ENCODE peak calls at places on chromosomes 3 and 15, in six cellular contexts. E is GM12878, C is A549, L is endothelial cell of umbilical vein, D is NB4, P is K562. A is an unnamed sample.

GRCh38 chr3:140428380-140428779 is 249.5 kb upstream of the TRIM42 start:
- DNase-seq in E (no peak), C (no peak), L (no peak), D (no peak), P (no peak), A (no peak)

GRCh38 chr15:36468746-36469145 is 110.7 kb upstream of the CDIN1 start:
- DNase-seq in E (no peak), C (no peak), L (no peak), D (no peak), P (no peak), A (no peak)

GRCh38 chr3:143827425-143827824 is 20.8 kb downstream of the SLC9A9 start:
- DNase-seq in E (no peak), C (no peak), L (no peak), D (no peak), P (no peak), A (no peak)

GRCh38 chr15:28104326-28104725 is 5.2 kb upstream of the OCA2 start:
- DNase-seq in E (no peak), C (no peak), L (no peak), D (no peak), P (no peak), A (no peak)

GRCh38 chr3:101065962-101066361 is 72.7 kb upstream of the ABI3BP start:
- DNase-seq in E (no peak), C (peak), L (peak), D (no peak), P (no peak), A (peak)

GRCh38 chr15:27833178-27833577 is 265.9 kb downstream of the OCA2 start:
- DNase-seq in E (no peak), C (no peak), L (no peak), D (no peak), P (no peak), A (no peak)

GRCh38 chr3:141402476-141403171 is 34.3 kb downstream of the ZBTB38 start:
- DNase-seq in E (no peak), C (peak), L (peak), D (peak), P (no peak), A (peak)

GRCh38 chr15:31261266-31262142 is 65.1 kb upstream of the KLF13 start:
- DNase-seq in E (no peak), C (no peak), L (no peak), D (no peak), P (no peak), A (no peak)

DNA sequence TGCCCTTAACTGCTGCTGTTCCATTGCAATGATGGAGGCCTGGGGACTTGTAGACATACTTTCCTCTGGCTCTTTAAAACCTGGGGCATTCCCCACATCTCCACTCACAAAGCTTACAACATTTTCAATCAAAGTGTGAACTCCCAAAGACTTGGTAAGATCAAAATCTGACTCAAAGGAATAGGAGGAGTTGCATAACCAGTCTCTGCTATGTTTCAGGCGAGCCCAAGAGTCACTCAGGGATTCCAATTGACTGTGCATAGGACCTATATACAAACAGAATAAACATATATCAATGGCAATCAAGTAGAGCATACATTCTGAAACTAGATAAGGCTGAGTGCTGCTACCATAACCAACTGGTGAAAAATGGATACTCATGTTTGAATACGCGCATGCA is 101.5 kb downstream of the FBXL22 start:
- DNase-seq in E (no peak), C (no peak), L (no peak), D (no peak), P (no peak), A (no peak)
- TF ChIP-seq MYC in E (no peak), C (no peak), L (no peak), D (no peak), P (no peak), A (no peak)

GRCh38 chr3:48476426-48477053 is 27.4 kb downstream of the SHISA5 start:
- DNase-seq in E (no peak), C (no peak), L (no peak), D (no peak), P (no peak), A (no peak)
- TF ChIP-seq MYC in E (no peak), C (no peak), L (no peak), D (no peak), P (no peak), A (no peak)

DNA sequence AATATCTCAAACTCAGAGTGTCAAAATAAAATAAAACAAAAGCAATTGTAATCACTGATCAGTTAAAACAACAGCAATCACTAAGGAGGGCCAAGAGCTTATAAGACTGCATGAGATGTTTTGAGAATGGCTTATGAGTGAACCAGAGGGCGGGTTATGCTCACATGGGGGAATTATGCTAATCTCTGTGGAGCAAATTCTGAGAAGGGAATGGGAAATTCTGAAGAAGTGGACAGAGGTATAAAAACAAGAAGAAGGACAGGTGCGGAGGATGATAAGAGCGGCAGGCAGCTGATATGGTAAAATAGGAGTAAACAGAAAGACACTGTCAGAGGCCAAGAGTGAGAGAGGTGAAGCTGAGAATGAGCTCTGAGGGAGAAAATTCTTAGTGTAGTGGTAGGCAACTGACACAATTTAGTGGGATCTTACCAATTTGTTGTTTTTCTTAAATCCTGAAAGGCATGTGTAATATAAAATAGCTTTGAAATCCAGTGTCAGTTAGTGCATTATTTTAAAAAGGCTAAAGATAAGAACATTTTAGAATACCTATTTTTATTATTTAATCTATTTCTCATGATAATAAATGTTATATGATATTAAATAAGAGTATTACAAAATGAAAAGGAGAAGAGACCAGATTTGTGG is 133.8 kb downstream of the SPATA16 start:
- DNase-seq in E (no peak), C (no peak), L (no peak), D (no peak), P (peak), A (no peak)
- TF ChIP-seq MYC in E (no peak), C (no peak), L (no peak), D (no peak), P (peak), A (no peak)

DNA sequence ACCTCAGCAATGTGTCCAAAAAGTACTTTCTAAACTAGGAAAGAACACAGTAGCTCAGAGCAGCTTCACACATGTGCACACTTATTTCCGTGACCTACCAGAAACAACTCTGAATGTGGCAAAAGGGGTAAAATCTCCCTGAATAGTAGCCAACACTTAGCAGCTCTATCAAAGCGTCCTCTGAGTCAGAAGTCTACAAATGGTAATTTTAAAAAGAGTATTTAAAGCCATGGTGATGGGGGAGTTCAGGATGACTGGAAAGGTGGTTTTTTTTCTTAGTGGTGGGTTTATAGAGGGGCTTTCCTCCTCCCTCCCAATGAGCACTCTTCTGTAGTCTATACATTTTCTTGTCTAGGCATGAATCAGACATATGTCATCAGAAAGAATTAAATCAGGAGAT is 223.8 kb upstream of the PRICKLE2 start:
- DNase-seq in E (peak), C (no peak), L (no peak), D (no peak), P (no peak), A (no peak)
- TF ChIP-seq MYC in E (no peak), C (no peak), L (no peak), D (no peak), P (no peak), A (no peak)

GRCh38 chr3:14280326-14280725 is 101.7 kb downstream of the LSM3 start:
- DNase-seq in E (no peak), C (no peak), L (no peak), D (no peak), P (no peak), A (no peak)

GRCh38 chr3:14278799-14279705 is 100.4 kb downstream of the LSM3 start:
- DNase-seq in E (no peak), C (no peak), L (no peak), D (peak), P (peak), A (no peak)

GRCh38 chr3:14279706-14280061 is 101.1 kb downstream of the LSM3 start:
- DNase-seq in E (no peak), C (no peak), L (no peak), D (no peak), P (no peak), A (no peak)

GRCh38 chr3:14277557-14277956 is 98.9 kb downstream of the LSM3 start:
- DNase-seq in E (no peak), C (no peak), L (no peak), D (peak), P (no peak), A (no peak)

GRCh38 chr3:14278265-14278798 is 99.7 kb downstream of the LSM3 start:
- DNase-seq in E (no peak), C (no peak), L (no peak), D (peak), P (no peak), A (no peak)
- TF ChIP-seq MYC in E (no peak), C (no peak), L (no peak), D (no peak), P (no peak), A (no peak)

DNA sequence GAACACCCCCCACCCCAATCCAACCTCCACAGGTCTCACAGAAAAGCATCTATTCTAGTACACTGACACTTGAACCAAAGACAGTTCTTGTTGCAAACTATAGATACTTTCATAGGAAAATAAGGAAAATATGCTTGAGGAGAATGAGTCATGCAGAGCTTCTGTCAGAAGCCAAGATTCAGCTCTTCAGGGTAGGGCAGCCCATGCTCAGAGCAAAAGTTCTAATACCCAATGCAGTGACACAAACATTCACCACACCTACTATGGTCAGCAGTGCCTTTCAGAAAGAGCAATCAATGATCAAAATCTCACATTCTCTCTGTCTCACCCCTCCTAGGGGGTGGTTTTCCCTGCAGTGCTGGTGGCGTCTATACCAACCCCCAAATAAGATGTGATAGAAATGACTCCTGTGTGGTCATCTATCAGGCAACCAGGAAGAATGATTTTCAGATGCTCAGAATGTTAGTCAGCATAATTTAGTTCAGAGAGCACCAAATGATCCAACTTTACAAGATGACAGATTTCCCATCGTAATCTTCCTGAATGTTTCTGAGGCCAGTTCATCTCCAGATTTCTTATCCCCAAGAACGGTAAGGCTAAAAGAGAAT is 385.3 kb downstream of the NTRK3 start:
- DNase-seq in E (no peak), C (no peak), L (no peak), D (no peak), P (no peak), A (no peak)
- TF ChIP-seq MYC in E (no peak), C (no peak), L (no peak), D (no peak), P (no peak), A (no peak)

DNA sequence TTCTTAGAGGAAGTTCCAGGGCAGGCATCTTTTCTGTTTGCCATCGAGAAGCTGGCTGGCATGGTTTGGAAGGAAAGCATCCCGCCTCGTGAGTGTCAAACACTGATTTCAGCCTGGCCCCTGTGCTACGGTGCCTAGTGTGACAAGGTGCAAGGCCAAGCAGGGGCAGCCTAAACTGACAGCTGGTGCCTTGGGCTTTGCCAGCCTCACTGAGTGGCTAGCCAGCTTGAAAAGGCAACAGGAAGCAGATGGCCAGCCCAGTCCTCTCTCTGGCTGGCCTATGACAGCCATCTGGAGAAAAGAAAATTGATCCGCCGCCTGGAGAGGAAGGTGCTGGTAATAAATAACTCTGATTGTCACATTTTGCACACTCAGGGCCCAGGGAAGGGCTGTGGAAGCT is 52.2 kb downstream of the C3orf85 start:
- DNase-seq in E (no peak), C (no peak), L (no peak), D (no peak), P (no peak), A (no peak)
- TF ChIP-seq MYC in E (no peak), C (no peak), L (no peak), D (no peak), P (no peak), A (no peak)

DNA sequence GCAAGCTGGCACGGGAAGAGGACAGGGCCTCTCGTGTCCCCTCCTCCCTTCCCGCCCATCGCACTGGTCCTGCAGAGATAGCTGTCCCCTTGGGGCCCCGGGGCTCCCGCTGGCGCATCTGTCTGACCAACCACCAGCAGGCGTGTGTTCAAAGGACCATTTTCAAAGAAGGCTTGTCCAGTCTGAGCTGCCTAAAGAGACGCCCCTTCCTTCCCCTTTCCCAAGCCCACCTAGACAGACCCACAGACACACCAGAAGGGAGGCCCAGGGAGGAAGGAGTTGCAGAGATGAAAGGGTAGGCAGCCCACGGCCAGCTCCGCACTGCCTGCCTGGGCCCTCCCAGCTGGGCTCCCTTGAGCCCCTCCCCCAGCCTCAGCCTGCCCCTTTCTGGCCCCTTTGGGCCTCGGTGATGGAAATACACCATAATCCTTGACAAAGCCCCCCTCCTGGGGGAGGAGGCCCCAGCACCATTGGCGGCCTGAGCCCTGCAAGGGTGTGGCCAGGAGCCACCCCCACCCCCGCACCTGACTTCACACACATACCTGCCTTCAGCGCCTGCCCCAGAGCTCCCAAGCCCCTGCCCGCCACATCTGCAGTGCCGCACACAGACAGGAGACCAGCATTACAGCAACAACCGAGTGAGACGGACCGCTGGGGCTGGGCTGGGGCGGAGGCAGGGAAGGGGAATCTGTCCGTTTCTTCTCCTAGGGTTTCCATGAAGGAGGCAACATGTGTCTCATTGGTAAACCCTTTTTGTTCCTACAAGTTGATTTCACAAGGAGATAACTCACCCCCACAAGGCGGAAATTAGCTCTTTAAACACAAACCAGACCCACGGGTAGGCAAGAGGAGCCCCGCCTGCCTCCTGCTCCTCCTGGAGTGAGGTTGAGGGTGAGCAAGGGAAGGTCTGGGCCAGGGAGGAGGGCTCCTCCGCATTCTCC is at the start of gene STRA6:
- DNase-seq in E (no peak), C (peak), L (no peak), D (peak), P (peak), A (peak)
- TF ChIP-seq MYC in E (no peak), C (no peak), L (no peak), D (peak), P (no peak), A (no peak)

GRCh38 chr15:88624156-88624970 is 3.2 kb downstream of the AEN start:
- DNase-seq in E (no peak), C (no peak), L (peak), D (peak), P (no peak), A (peak)
- TF ChIP-seq MYC in E (no peak), C (no peak), L (no peak), D (no peak), P (no peak), A (no peak)